ENCODE peak calls at places on chromosomes 4 and X, in five cellular contexts. C, A, H, O and B are unnamed samples.

GRCh38 chr4:90030953-90031352 is 96.2 kb upstream of the CCSER1 start:
- DNase-seq in C (no peak), A (no peak), H (peak; percentile 57), O (peak; percentile 13), B (peak; percentile 36)

GRCh38 chr4:72786401-72786990 is 217.5 kb upstream of the ADAMTS3 start:
- DNase-seq in C (no peak), A (no peak), H (no peak), O (no peak), B (no peak)

GRCh38 chrX:42934020-42934701 is 156.2 kb upstream of the PPP1R2C start:
- DNase-seq in C (no peak), A (peak; percentile 2), H (no peak), O (no peak), B (no peak)

GRCh38 chrX:78105944-78106650 is 2.0 kb downstream of the PGK1 start:
- DNase-seq in C (no peak), A (no peak), H (no peak), O (no peak), B (no peak)

GRCh38 chrX:153471663-153472280 is 1.4 kb upstream of the HAUS7 start:
- DNase-seq in C (no peak), A (no peak), H (no peak), O (no peak), B (no peak)

GRCh38 chr4:39621582-39621981 is 17.1 kb downstream of the SMIM14 start:
- DNase-seq in C (no peak), A (no peak), H (peak; percentile 79), O (peak; percentile 40), B (no peak)

GRCh38 chrX:41452972-41453371 is 5.8 kb downstream of the NYX start:
- DNase-seq in C (no peak), A (no peak), H (no peak), O (no peak), B (no peak)

GRCh38 chr4:104772849-104773248 is 278.2 kb upstream of the CXXC4 start:
- DNase-seq in C (no peak), A (no peak), H (no peak), O (no peak), B (no peak)

GRCh38 chr4:110091426-110091825 is 107.0 kb downstream of the ELOVL6 start:
- DNase-seq in C (no peak), A (no peak), H (no peak), O (no peak), B (no peak)

GRCh38 chrX:153564047-153564606 is 34.8 kb downstream of the CCNQ start:
- DNase-seq in C (no peak), A (no peak), H (no peak), O (no peak), B (no peak)

GRCh38 chr4:148204892-148205291 is 237.3 kb downstream of the NR3C2 start:
- DNase-seq in C (no peak), A (no peak), H (no peak), O (no peak), B (no peak)

GRCh38 chr4:182862921-182863320 is 54.3 kb downstream of the DCTD start:
- DNase-seq in C (peak; percentile 84), A (no peak), H (peak; percentile 64), O (no peak), B (no peak)

GRCh38 chr4:8760561-8760960 is 111.1 kb downstream of the HMX1 start:
- DNase-seq in C (peak; percentile 24), A (no peak), H (peak; percentile 38), O (no peak), B (no peak)

GRCh38 chrX:18548996-18549395 is 122.9 kb downstream of the RS1 start:
- DNase-seq in C (no peak), A (no peak), H (no peak), O (no peak), B (no peak)

GRCh38 chr4:48989461-48990203 is 3.6 kb downstream of the CWH43 start:
- DNase-seq in C (no peak), A (no peak), H (peak; percentile 76), O (no peak), B (no peak)

GRCh38 chrX:123849096-123849495 is 10.8 kb upstream of the XIAP start:
- DNase-seq in C (no peak), A (no peak), H (no peak), O (no peak), B (no peak)

GRCh38 chrX:69724307-69724706 is 108.4 kb downstream of the EDA start:
- DNase-seq in C (no peak), A (no peak), H (no peak), O (no peak), B (no peak)

GRCh38 chr4:10200869-10201268 is 84.3 kb upstream of the WDR1 start:
- DNase-seq in C (no peak), A (peak; percentile 0), H (no peak), O (no peak), B (no peak)

GRCh38 chrX:9396930-9397329 is 67.9 kb upstream of the TBL1X start:
- DNase-seq in C (no peak), A (no peak), H (no peak), O (no peak), B (no peak)

GRCh38 chrX:52852110-52852872 is 15.6 kb downstream of the XAGE3 start:
- DNase-seq in C (no peak), A (no peak), H (no peak), O (no peak), B (no peak)

GRCh38 chrX:25754399-25754798 is 383.7 kb upstream of the MAGEB18 start:
- DNase-seq in C (no peak), A (no peak), H (peak; percentile 43), O (no peak), B (no peak)

GRCh38 chr4:5839751-5840674 is 52.9 kb downstream of the CRMP1 start:
- DNase-seq in C (no peak), A (no peak), H (no peak), O (no peak), B (no peak)

GRCh38 chr4:75916091-75916661 is 13.9 kb upstream of the PPEF2 start:
- DNase-seq in C (no peak), A (peak; percentile 58), H (peak; percentile 63), O (peak; percentile 51), B (peak; percentile 6)

GRCh38 chr4:57110635-57111546 is 706 bp upstream of the IGFBP7 start:
- DNase-seq in C (peak; percentile 71), A (peak; percentile 7), H (peak; percentile 78), O (peak; percentile 33), B (no peak)

GRCh38 chr4:81499840-81500239 is 28.1 kb upstream of the RASGEF1B start:
- DNase-seq in C (no peak), A (no peak), H (peak; percentile 54), O (no peak), B (no peak)

GRCh38 chr4:161920304-161921052 is 243.3 kb downstream of the FSTL5 start:
- DNase-seq in C (no peak), A (no peak), H (no peak), O (no peak), B (no peak)

GRCh38 chr4:80196259-80197131 is 808 bp upstream of the PRDM8 start:
- DNase-seq in C (peak; percentile 55), A (no peak), H (peak; percentile 77), O (peak; percentile 49), B (no peak)